ENCODE peak calls at places on chromosome 17, in five cellular contexts. C, K, P, V and E are unnamed samples.

GRCh38 chr17:65564793-65565192 is 3.3 kb upstream of the AXIN2 start:
- DNase-seq in V (peak), P (no peak), K (no peak), C (peak), E (no peak)

GRCh38 chr17:72434581-72434980 is 313.8 kb downstream of the SOX9 start:
- DNase-seq in C (no peak), P (no peak), V (no peak), K (no peak), E (no peak)

GRCh38 chr17:75737133-75737962 is 16.1 kb downstream of the ITGB4 start:
- DNase-seq in K (no peak), P (no peak), V (no peak), C (no peak), E (no peak)

GRCh38 chr17:64262125-64262421 is 987 bp downstream of the TEX2 start:
- DNase-seq in P (no peak), C (no peak), V (no peak), K (no peak), E (no peak)

GRCh38 chr17:36153887-36154576 is 22.4 kb downstream of the TBC1D3B start:
- DNase-seq in V (no peak), P (no peak), K (no peak), C (no peak), E (no peak)

GRCh38 chr17:62405451-62405850 is 18.2 kb upstream of the METTL2A start:
- DNase-seq in V (no peak), P (no peak), C (no peak), K (no peak), E (no peak)

GRCh38 chr17:40121886-40122465 is at the start of gene MSL1:
- DNase-seq in C (peak), P (no peak), V (peak), K (peak), E (peak)

GRCh38 chr17:81422776-81423697 is 27.8 kb downstream of the BAHCC1 start:
- DNase-seq in P (peak), K (no peak), C (peak), V (peak), E (peak)

GRCh38 chr17:57455063-57455914 is 199.0 kb downstream of the MSI2 start:
- DNase-seq in P (no peak), C (no peak), K (no peak), V (peak), E (no peak)

GRCh38 chr17:79616801-79617200 is 6.0 kb upstream of the RBFOX3 start:
- DNase-seq in V (no peak), P (no peak), K (no peak), C (no peak), E (peak)

GRCh38 chr17:47291242-47291873 is 32.4 kb upstream of the EFCAB13 start:
- DNase-seq in C (no peak), P (no peak), K (no peak), V (no peak), E (no peak)

GRCh38 chr17:41048441-41048840 is 1.3 kb upstream of the KRTAP2-1 start:
- DNase-seq in V (no peak), P (no peak), C (no peak), K (peak), E (no peak)

GRCh38 chr17:82927661-82928601 is 88.1 kb upstream of the ZNF750 start:
- DNase-seq in C (no peak), P (no peak), K (no peak), V (no peak), E (no peak)

GRCh38 chr17:19753049-19753444 is 4.9 kb upstream of the ALDH3A1 start:
- DNase-seq in V (peak), C (peak), K (no peak), P (no peak), E (peak)

GRCh38 chr17:80568246-80568645 is 23.6 kb downstream of the RPTOR start:
- DNase-seq in K (no peak), V (no peak), P (no peak), C (no peak), E (no peak)

GRCh38 chr17:82751171-82751570 is 694 bp upstream of the TBCD start:
- DNase-seq in K (no peak), C (no peak), V (no peak), P (no peak), E (no peak)

GRCh38 chr17:3989156-3989886 is 25.1 kb upstream of the ATP2A3 start:
- DNase-seq in V (peak), K (no peak), P (no peak), C (no peak), E (no peak)
- H3K4me3 ChIP-seq in V (no peak), K (no peak), P (no peak), C (no peak), E (no peak)

GRCh38 chr17:15886804-15887203 is 58.1 kb upstream of the ADORA2B start:
- DNase-seq in P (no peak), V (peak), K (no peak), C (no peak), E (no peak)
- H3K4me3 ChIP-seq in P (no peak), V (no peak), K (no peak), C (no peak), E (no peak)

DNA sequence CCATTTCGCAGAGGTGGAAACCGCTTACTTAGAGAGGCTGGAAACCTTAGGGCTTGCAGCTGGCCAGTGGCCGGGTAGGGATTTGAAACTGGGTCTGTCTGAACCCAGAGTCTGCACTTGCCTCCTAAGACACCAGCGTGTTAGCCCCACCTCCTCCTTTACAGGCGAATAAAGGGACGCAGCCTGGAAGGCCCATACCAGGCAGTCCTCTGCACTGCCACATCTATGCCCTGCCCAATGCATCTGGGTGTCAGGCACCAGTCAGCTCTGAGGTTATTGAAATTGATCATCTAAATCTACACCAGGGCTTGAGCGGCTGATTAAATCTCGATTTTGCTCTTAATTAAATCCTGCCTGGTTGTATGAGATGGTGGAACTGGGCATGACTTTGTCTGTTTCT is 19.9 kb upstream of the NAGS start:
- DNase-seq in K (no peak), P (no peak), C (no peak), V (no peak), E (no peak)
- H3K4me3 ChIP-seq in K (no peak), P (peak), C (no peak), V (no peak), E (peak)

GRCh38 chr17:66781135-66781534 is 53.8 kb upstream of the CACNG5 start:
- DNase-seq in P (no peak), K (no peak), C (no peak), V (no peak), E (no peak)
- H3K4me3 ChIP-seq in P (no peak), K (no peak), C (no peak), V (no peak), E (no peak)

GRCh38 chr17:48457080-48457836 is 27.2 kb upstream of the SKAP1 start:
- DNase-seq in C (peak), K (peak), P (no peak), V (peak), E (peak)
- H3K4me3 ChIP-seq in C (no peak), K (no peak), P (no peak), V (no peak), E (peak)

GRCh38 chr17:42782402-42783061 is 2.1 kb downstream of the WNK4 start:
- DNase-seq in P (no peak), K (no peak), V (no peak), C (no peak), E (no peak)
- H3K4me3 ChIP-seq in P (peak), K (no peak), V (no peak), C (no peak), E (no peak)

GRCh38 chr17:31433091-31433790 is 41.8 kb downstream of the RAB11FIP4 start:
- DNase-seq in C (no peak), V (no peak), P (no peak), K (no peak), E (no peak)
- H3K4me3 ChIP-seq in C (no peak), V (no peak), P (no peak), K (no peak), E (no peak)

GRCh38 chr17:14150604-14151003 is 81.3 kb downstream of the COX10 start:
- DNase-seq in K (no peak), P (no peak), V (no peak), C (no peak), E (no peak)

GRCh38 chr17:14156689-14157088 is 80.0 kb downstream of the CDRT15 start:
- DNase-seq in K (no peak), P (peak), C (no peak), V (no peak), E (no peak)

GRCh38 chr17:14149751-14150150 is 80.4 kb downstream of the COX10 start:
- DNase-seq in C (no peak), P (no peak), K (no peak), V (no peak), E (no peak)

GRCh38 chr17:14152726-14153125 is 83.4 kb downstream of the COX10 start:
- DNase-seq in C (no peak), K (no peak), V (no peak), P (no peak), E (no peak)

DNA sequence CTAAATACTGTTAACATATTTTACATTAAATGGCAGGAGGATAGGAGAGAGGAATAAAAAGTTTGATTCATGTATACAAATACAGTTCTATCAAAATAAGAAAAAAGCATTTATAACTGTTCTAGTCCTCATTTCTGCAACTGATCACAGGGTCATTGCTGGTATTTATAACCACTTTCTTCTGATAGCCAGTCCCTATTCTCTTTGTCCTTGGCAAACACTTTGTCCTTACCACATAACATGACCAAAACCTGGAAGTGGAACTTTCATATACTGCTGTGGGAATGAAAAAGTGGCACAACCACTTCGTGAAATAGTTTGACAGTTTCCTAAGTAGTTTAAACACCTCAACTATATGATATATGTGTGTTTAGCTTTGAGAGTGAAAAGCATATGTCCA is 83.3 kb downstream of the CDRT15 start:
- DNase-seq in C (no peak), V (no peak), K (no peak), P (no peak), E (no peak)
- H3K4me3 ChIP-seq in C (no peak), V (no peak), K (no peak), P (no peak), E (no peak)

GRCh38 chr17:8894673-8895578 is 27.5 kb upstream of the PIK3R6 start:
- DNase-seq in C (peak), V (peak), P (peak), K (peak), E (peak)
- H3K4me3 ChIP-seq in C (no peak), V (no peak), P (peak), K (no peak), E (no peak)

DNA sequence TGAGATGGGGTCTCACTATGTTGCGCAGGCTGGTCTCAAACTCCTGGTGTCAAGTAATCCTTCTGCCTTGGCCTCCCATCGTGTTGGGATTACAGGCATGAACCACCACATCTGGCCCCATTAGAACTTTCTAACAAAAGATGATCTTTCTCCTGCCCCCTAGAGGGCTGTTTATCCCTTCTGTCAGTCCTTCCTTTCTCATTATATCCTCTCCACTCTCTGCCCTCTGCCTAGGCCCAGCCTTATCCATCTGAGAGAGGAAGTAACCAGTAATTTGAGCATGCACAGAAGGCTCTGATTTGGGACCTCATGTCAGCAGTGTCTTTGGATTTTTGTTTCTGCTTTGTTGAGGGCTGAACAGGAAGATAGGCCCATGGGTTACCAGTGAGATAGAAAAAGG is 4.4 kb upstream of the DHX40 start:
- DNase-seq in K (peak), V (no peak), P (no peak), C (no peak), E (no peak)
- H3K4me3 ChIP-seq in K (no peak), V (no peak), P (no peak), C (no peak), E (no peak)